ENCODE peak calls at places on chromosomes 12 and 14, in eight cellular contexts. R, A, H, D, I, S, K and U are unnamed samples.

GRCh38 chr14:52003324-52003723 is 14.0 kb downstream of the RTRAF start:
- DNase-seq in R (no peak), A (no peak), H (no peak), D (no peak), I (no peak), S (no peak), K (no peak), U (no peak)

GRCh38 chr14:91311284-91311662 is 66.8 kb upstream of the GPR68 start:
- DNase-seq in R (no peak), A (no peak), H (no peak), D (peak; percentile 44), I (peak; percentile 49), S (peak; percentile 28), K (no peak), U (no peak)

GRCh38 chr12:112686373-112686772 is 105.2 kb upstream of the RPH3A start:
- DNase-seq in R (no peak), A (no peak), H (no peak), D (no peak), I (no peak), S (no peak), K (peak; percentile 83), U (no peak)

GRCh38 chr12:46214668-46215429 is 54.0 kb downstream of the SLC38A1 start:
- DNase-seq in R (no peak), A (no peak), H (no peak), D (peak; percentile 88), I (peak; percentile 86), S (peak; percentile 78), K (no peak), U (no peak)

GRCh38 chr12:12333980-12334709 is 15.9 kb downstream of the MANSC1 start:
- DNase-seq in R (no peak), A (peak; percentile 46), H (peak; percentile 87), D (peak; percentile 16), I (peak; percentile 74), S (peak; percentile 31), K (no peak), U (no peak)

GRCh38 chr14:20343855-20344205 is 395 bp downstream of the PARP2 start:
- DNase-seq in R (no peak), A (no peak), H (no peak), D (no peak), I (no peak), S (no peak), K (no peak), U (no peak)

GRCh38 chr12:109877504-109878246 is 2.7 kb downstream of the GLTP start:
- DNase-seq in R (no peak), A (no peak), H (no peak), D (no peak), I (no peak), S (no peak), K (no peak), U (no peak)

GRCh38 chr12:113302925-113303640 is 31.8 kb downstream of the SLC8B1 start:
- DNase-seq in R (no peak), A (no peak), H (no peak), D (no peak), I (peak; percentile 14), S (no peak), K (no peak), U (no peak)

GRCh38 chr14:87067061-87067460 is 925.9 kb downstream of the GALC start:
- DNase-seq in R (no peak), A (no peak), H (no peak), D (no peak), I (no peak), S (no peak), K (no peak), U (no peak)

GRCh38 chr12:94783862-94784261 is 133.5 kb upstream of the TMCC3 start:
- DNase-seq in R (no peak), A (no peak), H (no peak), D (no peak), I (no peak), S (no peak), K (no peak), U (no peak)

GRCh38 chr12:121440768-121441167 is 40.9 kb downstream of the RNF34 start:
- DNase-seq in R (no peak), A (no peak), H (no peak), D (no peak), I (no peak), S (no peak), K (no peak), U (no peak)

GRCh38 chr14:64296561-64296960 is 2.4 kb upstream of the ESR2 start:
- DNase-seq in R (no peak), A (no peak), H (no peak), D (no peak), I (no peak), S (no peak), K (no peak), U (no peak)